ENCODE peak calls at places on chromosomes 16 and 17, in eight cellular contexts. D, Z, F, Y, R, K, M and P are unnamed samples.
A peak's percentile ranks its signal among the peaks of the same experiment; 100 is the strongest.

GRCh38 chr16:72216767-72217166 is 44.8 kb upstream of the PMFBP1 start:
- DNase-seq in D (no peak), Z (no peak), F (no peak), Y (no peak), R (no peak), K (no peak), M (no peak), P (no peak)

GRCh38 chr16:30551781-30552180 is 6.4 kb downstream of the ZNF764 start:
- DNase-seq in D (no peak), Z (no peak), F (peak; percentile 53), Y (no peak), R (no peak), K (no peak), M (peak; percentile 68), P (peak; percentile 71)

GRCh38 chr16:720507-720989 is 398 bp upstream of the ANTKMT start:
- DNase-seq in D (no peak), Z (peak; percentile 83), F (peak; percentile 66), Y (no peak), R (no peak), K (no peak), M (no peak), P (no peak)

GRCh38 chr17:62718420-62718819 is 89.7 kb downstream of the MARCHF10 start:
- DNase-seq in D (no peak), Z (no peak), F (no peak), Y (no peak), R (no peak), K (no peak), M (no peak), P (no peak)

GRCh38 chr17:42562845-42563509 is 1.0 kb downstream of the COASY start:
- DNase-seq in D (no peak), Z (no peak), F (no peak), Y (no peak), R (no peak), K (no peak), M (no peak), P (no peak)

GRCh38 chr17:68048996-68049395 is 13.5 kb downstream of the KPNA2 start:
- DNase-seq in D (no peak), Z (no peak), F (no peak), Y (no peak), R (no peak), K (no peak), M (no peak), P (no peak)

GRCh38 chr16:28312327-28312726 is 20.0 kb downstream of the SBK1 start:
- DNase-seq in D (no peak), Z (no peak), F (no peak), Y (no peak), R (no peak), K (no peak), M (no peak), P (peak; percentile 6)

GRCh38 chr17:83079340-83079747 is at the start of gene METRNL:
- DNase-seq in D (no peak), Z (peak; percentile 92), F (peak; percentile 90), Y (no peak), R (peak; percentile 66), K (no peak), M (peak; percentile 85), P (peak; percentile 87)

GRCh38 chr17:49899588-49899987 is 51.7 kb upstream of the TAC4 start:
- DNase-seq in D (no peak), Z (no peak), F (no peak), Y (no peak), R (no peak), K (no peak), M (no peak), P (no peak)

GRCh38 chr17:27765353-27765752 is 35.0 kb downstream of the NOS2 start:
- DNase-seq in D (no peak), Z (no peak), F (no peak), Y (no peak), R (no peak), K (no peak), M (no peak), P (no peak)

GRCh38 chr17:30824002-30824355 is 513 bp downstream of the CRLF3 start:
- DNase-seq in D (no peak), Z (no peak), F (no peak), Y (no peak), R (no peak), K (no peak), M (peak; percentile 43), P (no peak)

GRCh38 chr16:20336955-20337354 is 9.6 kb upstream of the GP2 start:
- DNase-seq in D (no peak), Z (no peak), F (no peak), Y (no peak), R (no peak), K (no peak), M (no peak), P (no peak)

GRCh38 chr16:11032922-11033291 is 88.5 kb downstream of the CLEC16A start:
- DNase-seq in D (peak; percentile 58), Z (peak; percentile 91), F (no peak), Y (no peak), R (no peak), K (no peak), M (no peak), P (no peak)

GRCh38 chr16:30609002-30609927 is 924 bp downstream of the ZNF689 start:
- DNase-seq in D (no peak), Z (peak; percentile 79), F (peak; percentile 67), Y (no peak), R (no peak), K (no peak), M (peak; percentile 59), P (peak; percentile 74)

GRCh38 chr17:44794699-44795413 is 35.2 kb downstream of the GJC1 start:
- DNase-seq in D (peak; percentile 43), Z (peak; percentile 61), F (no peak), Y (peak; percentile 82), R (no peak), K (peak; percentile 71), M (no peak), P (no peak)

GRCh38 chr17:7833011-7833794 is 814 bp upstream of the KDM6B start:
- DNase-seq in D (no peak), Z (peak; percentile 66), F (no peak), Y (no peak), R (no peak), K (no peak), M (no peak), P (no peak)

GRCh38 chr17:64081802-64082799 is 47.8 kb downstream of the ERN1 start:
- DNase-seq in D (peak; percentile 70), Z (no peak), F (peak; percentile 79), Y (peak; percentile 75), R (no peak), K (no peak), M (no peak), P (no peak)

GRCh38 chr17:40069751-40070643 is 7.2 kb downstream of the THRA start:
- DNase-seq in D (no peak), Z (peak; percentile 87), F (peak; percentile 72), Y (no peak), R (no peak), K (no peak), M (no peak), P (no peak)

DNA sequence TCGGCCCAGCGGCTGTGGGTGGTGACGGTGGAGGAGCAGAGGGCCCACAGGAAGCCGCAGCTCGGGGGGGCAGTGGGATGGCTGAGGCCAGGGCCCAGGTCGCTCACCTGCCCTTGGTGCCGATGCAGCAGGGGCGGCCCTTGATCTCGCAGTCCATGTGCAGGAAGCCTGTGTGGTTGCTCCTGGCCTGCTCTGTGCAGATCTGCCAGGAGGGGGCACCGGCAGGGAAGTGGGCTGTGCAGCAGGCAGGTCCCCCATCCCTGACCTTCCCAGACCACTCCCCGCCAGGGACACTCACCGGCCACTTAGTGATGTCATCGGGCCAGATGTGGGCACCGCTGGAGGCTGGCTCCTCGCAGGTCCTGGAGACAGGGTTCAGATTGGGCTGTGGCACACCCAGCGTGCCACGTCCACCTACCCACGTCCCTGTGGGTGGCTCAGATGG is 6.2 kb downstream of the AANAT start:
- DNase-seq in D (no peak), Z (no peak), F (no peak), Y (no peak), R (no peak), K (no peak), M (no peak), P (no peak)
- TF ChIP-seq CTCF in D (no peak), Z (no peak), F (no peak), Y (peak; percentile 35), R (no peak), K (peak; percentile 38), M (no peak), P (no peak)

DNA sequence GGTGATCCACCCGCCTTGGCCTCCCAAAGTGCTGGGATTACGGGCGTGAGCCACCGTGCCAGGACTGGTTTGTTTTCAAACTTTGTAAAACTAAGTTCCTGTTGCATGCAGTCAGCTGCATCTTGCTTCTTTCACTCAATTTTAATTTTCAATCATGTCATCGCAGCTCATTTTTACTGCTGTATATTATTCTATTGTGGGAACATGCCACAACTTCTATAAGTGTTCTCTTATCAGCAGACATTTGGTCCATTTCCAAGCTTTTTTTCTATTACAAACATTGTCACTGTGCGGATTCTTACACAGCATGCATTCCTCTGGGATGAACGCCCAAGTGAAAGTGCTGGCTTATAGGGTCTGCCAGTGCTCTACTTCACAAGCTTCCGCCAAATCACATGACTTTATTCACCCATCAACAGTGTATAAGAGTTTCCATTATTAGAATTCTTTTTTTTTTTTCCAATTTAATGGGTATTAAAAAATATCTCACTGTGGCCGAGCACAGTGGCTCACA is 22.7 kb downstream of the GINS3 start:
- DNase-seq in D (no peak), Z (no peak), F (no peak), Y (no peak), R (no peak), K (no peak), M (no peak), P (no peak)
- TF ChIP-seq CTCF in D (no peak), Z (no peak), F (no peak), Y (no peak), R (no peak), K (no peak), M (no peak), P (no peak)

DNA sequence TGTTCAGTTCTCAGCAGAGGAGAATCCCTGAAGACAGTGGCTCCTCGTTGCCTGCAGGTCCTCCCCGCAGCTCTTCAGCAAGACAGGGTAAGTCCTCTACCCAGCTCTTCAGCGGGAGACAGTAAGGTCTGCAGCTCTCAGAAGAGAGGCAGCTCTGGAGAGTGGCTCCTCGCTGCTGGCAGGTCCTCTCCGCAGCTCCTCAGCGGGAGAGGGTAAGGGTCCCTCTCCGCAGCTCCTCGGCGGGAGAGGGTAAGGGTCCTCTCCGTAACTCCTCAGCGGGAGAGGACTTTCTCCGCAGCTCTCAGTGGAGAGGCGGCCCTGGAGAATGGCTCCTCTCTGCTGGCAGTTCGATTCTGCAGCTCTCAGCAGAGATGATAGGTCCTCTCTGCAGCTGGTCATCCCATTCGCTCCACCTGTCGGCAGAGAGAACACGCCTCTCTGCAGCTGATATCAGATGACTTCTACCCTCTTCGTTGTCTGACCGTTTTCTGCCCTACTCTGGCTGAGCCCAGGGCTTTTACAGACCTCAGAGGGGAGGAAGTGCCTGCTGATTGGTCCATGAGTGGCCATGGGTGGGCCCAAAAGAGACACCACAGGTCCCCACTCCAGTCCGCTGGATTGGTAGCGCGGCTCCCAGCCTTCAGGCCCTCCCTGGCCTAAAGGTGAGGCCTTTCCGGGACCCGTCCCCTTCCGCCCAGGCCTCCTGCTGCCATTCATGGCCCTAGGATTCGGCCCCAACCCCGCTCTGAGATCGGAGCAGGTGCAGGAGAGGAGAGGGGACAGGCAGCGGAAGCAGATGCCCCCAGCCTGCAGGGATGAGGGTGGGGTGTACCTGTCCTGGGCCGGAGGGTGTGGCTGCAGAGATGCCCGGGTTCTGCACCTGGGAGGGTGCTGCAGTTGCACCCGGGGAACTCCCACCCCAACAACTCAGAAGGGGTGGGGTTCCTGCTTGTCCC is 11.9 kb upstream of the SHCBP1 start:
- DNase-seq in D (no peak), Z (no peak), F (no peak), Y (no peak), R (no peak), K (no peak), M (no peak), P (no peak)
- TF ChIP-seq CTCF in D (no peak), Z (no peak), F (no peak), Y (no peak), R (no peak), K (no peak), M (no peak), P (no peak)

GRCh38 chr16:2429037-2429770 is at the start of gene CCNF:
- DNase-seq in D (peak; percentile 88), Z (peak; percentile 98), F (peak; percentile 98), Y (peak; percentile 67), R (peak; percentile 91), K (peak; percentile 40), M (peak; percentile 97), P (peak; percentile 97)
- TF ChIP-seq CTCF in D (no peak), Z (no peak), F (peak; percentile 35), Y (no peak), R (no peak), K (peak; percentile 3), M (no peak), P (no peak)